ENCODE peak calls at places on chromosomes 4 and X, in seven cellular contexts. W, X, L, R, Y, C and F are unnamed samples.

GRCh38 chr4:102321260-102321991 is 23.9 kb downstream of the SLC39A8 start:
- DNase-seq in C (no peak), R (no peak), Y (no peak), L (peak), W (peak), X (no peak), F (no peak)

GRCh38 chrX:9148626-9149385 is 114.9 kb upstream of the FAM9B start:
- DNase-seq in W (no peak), Y (no peak), R (no peak), C (peak), X (peak), L (no peak), F (no peak)

GRCh38 chr4:138334346-138335016 is 92.3 kb upstream of the SLC7A11 start:
- DNase-seq in R (peak), X (no peak), C (no peak), W (no peak), Y (no peak), L (no peak), F (no peak)

GRCh38 chr4:40662962-40663604 is 33.4 kb upstream of the RBM47 start:
- DNase-seq in C (no peak), Y (no peak), X (no peak), L (no peak), R (no peak), W (peak), F (no peak)

GRCh38 chr4:151153585-151153984 is 54.2 kb downstream of the RPS3A start:
- DNase-seq in X (no peak), C (no peak), Y (no peak), W (no peak), L (no peak), R (no peak), F (no peak)

GRCh38 chr4:69881173-69881773 is 21.3 kb upstream of the SULT1E1 start:
- DNase-seq in X (no peak), W (peak), R (peak), Y (no peak), C (peak), L (no peak), F (no peak)

GRCh38 chr4:189771696-189772361 is 168.8 kb upstream of the FRG1 start:
- DNase-seq in W (no peak), X (no peak), R (no peak), Y (no peak), C (no peak), L (no peak), F (no peak)

GRCh38 chr4:175418511-175418910 is 393.6 kb downstream of the GPM6A start:
- DNase-seq in W (no peak), R (no peak), C (no peak), Y (no peak), L (no peak), X (no peak), F (no peak)

GRCh38 chr4:114208747-114209146 is 229.3 kb upstream of the ARSJ start:
- DNase-seq in W (no peak), R (no peak), Y (no peak), X (no peak), C (no peak), L (no peak), F (no peak)

GRCh38 chr4:154361450-154361849 is 130.1 kb downstream of the DCHS2 start:
- DNase-seq in W (no peak), R (no peak), L (no peak), X (no peak), Y (no peak), C (no peak), F (no peak)

GRCh38 chr4:40967550-40967949 is 217.8 kb downstream of the NSUN7 start:
- DNase-seq in X (no peak), C (no peak), W (no peak), R (no peak), L (no peak), Y (no peak), F (no peak)

GRCh38 chr4:138832563-138832962 is 183.0 kb upstream of the NOCT start:
- DNase-seq in L (no peak), Y (no peak), R (no peak), C (no peak), W (no peak), X (no peak), F (no peak)

GRCh38 chr4:16818005-16818404 is 80.4 kb downstream of the LDB2 start:
- DNase-seq in L (no peak), Y (no peak), C (no peak), W (no peak), R (no peak), X (peak), F (no peak)

GRCh38 chr4:171979461-171979860 is 166.3 kb downstream of the GALNTL6 start:
- DNase-seq in C (no peak), Y (no peak), X (no peak), R (no peak), W (no peak), L (no peak), F (no peak)

GRCh38 chr4:655735-656151 is 18.3 kb downstream of the ATP5ME start:
- DNase-seq in X (peak), L (no peak), W (no peak), C (peak), R (no peak), Y (no peak), F (no peak)
- TF ChIP-seq CTCF in X (no peak), L (no peak), W (no peak), C (no peak), R (no peak), Y (no peak), F (no peak)

GRCh38 chrX:144219035-144219434 is 335.2 kb downstream of the UBE2NL start:
- DNase-seq in R (no peak), X (peak), Y (no peak), C (peak), L (no peak), W (no peak), F (no peak)
- TF ChIP-seq CTCF in R (no peak), X (peak), Y (no peak), C (peak), L (no peak), W (no peak), F (peak)

GRCh38 chrX:106220177-106220576 is 52.1 kb downstream of the PWWP3B start:
- DNase-seq in W (no peak), R (no peak), C (no peak), L (no peak), X (no peak), Y (no peak), F (no peak)
- TF ChIP-seq CTCF in W (no peak), R (peak), C (peak), L (no peak), X (peak), Y (no peak), F (peak)

GRCh38 chr4:57080781-57081650 is 29.2 kb downstream of the IGFBP7 start:
- DNase-seq in L (peak), R (no peak), W (no peak), Y (no peak), C (no peak), X (no peak), F (no peak)
- TF ChIP-seq CTCF in L (no peak), R (no peak), W (no peak), Y (no peak), C (no peak), X (no peak), F (no peak)

GRCh38 chrX:41137589-41137988 is 52.3 kb downstream of the USP9X start:
- DNase-seq in Y (no peak), C (no peak), X (no peak), W (no peak), R (no peak), L (no peak), F (no peak)
- TF ChIP-seq CTCF in Y (peak), C (peak), X (peak), W (no peak), R (no peak), L (peak), F (peak)

GRCh38 chr4:107473126-107473525 is 246.9 kb downstream of the PAPSS1 start:
- DNase-seq in C (no peak), R (no peak), X (no peak), W (no peak), Y (no peak), L (no peak), F (no peak)

GRCh38 chr4:107472265-107472948 is 247.6 kb downstream of the PAPSS1 start:
- DNase-seq in X (no peak), R (no peak), L (no peak), C (no peak), Y (no peak), W (no peak), F (no peak)

GRCh38 chr4:107468812-107469211 is 251.2 kb downstream of the PAPSS1 start:
- DNase-seq in Y (no peak), R (no peak), W (no peak), C (no peak), X (no peak), L (no peak), F (no peak)

GRCh38 chr4:107467461-107467860 is 252.6 kb downstream of the PAPSS1 start:
- DNase-seq in Y (no peak), W (no peak), C (no peak), X (no peak), R (no peak), L (no peak), F (no peak)

GRCh38 chr4:107470173-107470572 is 249.9 kb downstream of the PAPSS1 start:
- DNase-seq in R (no peak), X (no peak), W (no peak), Y (no peak), L (no peak), C (no peak), F (no peak)
- TF ChIP-seq CTCF in R (no peak), X (no peak), W (no peak), Y (no peak), L (no peak), C (no peak), F (no peak)

GRCh38 chr4:2954358-2955185 is 8.6 kb downstream of the NOP14 start:
- DNase-seq in R (peak), W (peak), X (peak), L (no peak), C (peak), Y (no peak), F (no peak)
- TF ChIP-seq CTCF in R (peak), W (peak), X (peak), L (peak), C (peak), Y (peak), F (peak)